ENCODE peak calls at places on chromosome 13, in six cellular contexts. P, C, N, H, L and I are unnamed samples.

GRCh38 chr13:96734499-96734898 is 259.8 kb downstream of the OXGR1 start:
- DNase-seq in P (no peak), C (no peak), N (no peak), H (no peak), L (no peak), I (no peak)

GRCh38 chr13:47997384-47997783 is 3.7 kb downstream of the SUCLA2 start:
- DNase-seq in P (no peak), C (no peak), N (peak), H (no peak), L (no peak), I (no peak)

GRCh38 chr13:44758595-44759221 is 182.6 kb upstream of the TSC22D1 start:
- DNase-seq in P (no peak), C (peak), N (no peak), H (no peak), L (no peak), I (no peak)

GRCh38 chr13:24159362-24159761 is 1.2 kb upstream of the SPATA13 start:
- DNase-seq in P (no peak), C (no peak), N (no peak), H (no peak), L (no peak), I (no peak)

GRCh38 chr13:33322474-33322827 is 36.9 kb upstream of the STARD13 start:
- DNase-seq in P (no peak), C (no peak), N (peak), H (no peak), L (no peak), I (no peak)

GRCh38 chr13:77112961-77113360 is 86.0 kb upstream of the FBXL3 start:
- DNase-seq in P (no peak), C (no peak), N (no peak), H (no peak), L (no peak), I (no peak)

GRCh38 chr13:103178986-103179695 is 112.9 kb upstream of the SLC10A2 start:
- DNase-seq in P (no peak), C (no peak), N (no peak), H (no peak), L (no peak), I (no peak)

GRCh38 chr13:29543230-29544215 is 52.0 kb downstream of the SLC7A1 start:
- DNase-seq in P (no peak), C (no peak), N (no peak), H (peak), L (no peak), I (no peak)

GRCh38 chr13:76764429-76764828 is 121.8 kb downstream of the KCTD12 start:
- DNase-seq in P (peak), C (no peak), N (peak), H (no peak), L (no peak), I (peak)

GRCh38 chr13:113776231-113777125 is 17.5 kb downstream of the TMEM255B start:
- DNase-seq in P (no peak), C (no peak), N (no peak), H (no peak), L (no peak), I (no peak)

GRCh38 chr13:112349681-112350080 is 26.5 kb upstream of the SPACA7 start:
- DNase-seq in P (no peak), C (no peak), N (no peak), H (no peak), L (no peak), I (no peak)

GRCh38 chr13:44267966-44268365 is 105.7 kb upstream of the SERP2 start:
- DNase-seq in P (no peak), C (peak), N (no peak), H (no peak), L (no peak), I (no peak)

GRCh38 chr13:75196112-75196855 is 285.7 kb downstream of the TBC1D4 start:
- DNase-seq in P (no peak), C (no peak), N (no peak), H (no peak), L (no peak), I (no peak)

GRCh38 chr13:112574476-112575294 is 13.3 kb downstream of the TUBGCP3 start:
- DNase-seq in P (no peak), C (no peak), N (no peak), H (no peak), L (no peak), I (no peak)

GRCh38 chr13:36681894-36682624 is 8.2 kb downstream of the SERTM1 start:
- DNase-seq in P (no peak), C (no peak), N (no peak), H (no peak), L (no peak), I (no peak)

GRCh38 chr13:77511552-77511951 is 24.0 kb upstream of the SCEL start:
- DNase-seq in P (no peak), C (no peak), N (no peak), H (no peak), L (no peak), I (no peak)

GRCh38 chr13:103006706-103007426 is 59.4 kb downstream of the SLC10A2 start:
- DNase-seq in P (no peak), C (no peak), N (no peak), H (no peak), L (no peak), I (no peak)

GRCh38 chr13:40992678-40993077 is 26.4 kb downstream of the ELF1 start:
- DNase-seq in P (no peak), C (no peak), N (no peak), H (no peak), L (no peak), I (no peak)

GRCh38 chr13:53004605-53005004 is 24.0 kb upstream of the OLFM4 start:
- DNase-seq in P (no peak), C (no peak), N (no peak), H (no peak), L (no peak), I (no peak)